ENCODE peak calls at places on chromosomes 2 and 18, in six cellular contexts. A, P, Q, X, F and V are unnamed samples.
A peak's percentile ranks its signal among the peaks of the same experiment; 100 is the strongest.

GRCh38 chr2:44851518-44851917 is 90.0 kb upstream of the SIX3 start:
- DNase-seq in A (no peak), P (no peak), Q (no peak), X (no peak), F (no peak), V (no peak)

GRCh38 chr2:215752436-215752835 is 260.9 kb downstream of the MREG start:
- DNase-seq in A (no peak), P (no peak), Q (no peak), X (no peak), F (no peak), V (no peak)

GRCh38 chr2:217420868-217421267 is 561.0 kb upstream of the TNP1 start:
- DNase-seq in A (no peak), P (no peak), Q (no peak), X (no peak), F (no peak), V (no peak)

GRCh38 chr18:42275949-42276730 is 321.1 kb downstream of the PIK3C3 start:
- DNase-seq in A (no peak), P (no peak), Q (no peak), X (no peak), F (no peak), V (no peak)

GRCh38 chr18:5527603-5528002 is 16.2 kb downstream of the EPB41L3 start:
- DNase-seq in A (no peak), P (no peak), Q (no peak), X (no peak), F (no peak), V (no peak)

GRCh38 chr2:188440849-188441248 is 149.2 kb downstream of the GULP1 start:
- DNase-seq in A (no peak), P (no peak), Q (no peak), X (no peak), F (no peak), V (no peak)

GRCh38 chr18:48079885-48080284 is 149.4 kb upstream of the SMAD2 start:
- DNase-seq in A (no peak), P (no peak), Q (no peak), X (no peak), F (no peak), V (no peak)

GRCh38 chr2:235345745-235346144 is 148.1 kb upstream of the AGAP1 start:
- DNase-seq in A (no peak), P (no peak), Q (no peak), X (no peak), F (no peak), V (no peak)

GRCh38 chr2:135198481-135198880 is 146.4 kb downstream of the RAB3GAP1 start:
- DNase-seq in A (no peak), P (no peak), Q (no peak), X (no peak), F (no peak), V (no peak)

GRCh38 chr2:43136862-43137261 is 89.5 kb downstream of the ZFP36L2 start:
- DNase-seq in A (no peak), P (no peak), Q (no peak), X (no peak), F (no peak), V (peak; percentile 47)

GRCh38 chr18:51070545-51070944 is 40.5 kb downstream of the SMAD4 start:
- DNase-seq in A (no peak), P (no peak), Q (no peak), X (no peak), F (peak; percentile 31), V (no peak)

GRCh38 chr18:27656905-27657304 is 471.8 kb upstream of the CHST9 start:
- DNase-seq in A (no peak), P (no peak), Q (no peak), X (no peak), F (no peak), V (no peak)

GRCh38 chr2:176184749-176185148 is 3.7 kb upstream of the HOXD1 start:
- DNase-seq in A (no peak), P (no peak), Q (no peak), X (no peak), F (no peak), V (no peak)

GRCh38 chr2:202847693-202848524 is 23.7 kb downstream of the ICA1L start:
- DNase-seq in A (no peak), P (no peak), Q (no peak), X (no peak), F (no peak), V (peak; percentile 18)

GRCh38 chr2:130755234-130756040 is at the start of gene AMER3:
- DNase-seq in A (no peak), P (peak; percentile 29), Q (peak; percentile 72), X (no peak), F (no peak), V (no peak)

GRCh38 chr2:137957033-137957432 is 7.2 kb upstream of the HNMT start:
- DNase-seq in A (no peak), P (no peak), Q (no peak), X (no peak), F (no peak), V (no peak)

GRCh38 chr2:137721733-137722132 is 242.5 kb upstream of the HNMT start:
- DNase-seq in A (no peak), P (no peak), Q (no peak), X (no peak), F (no peak), V (no peak)

GRCh38 chr18:63192885-63193349 is 126.7 kb downstream of the BCL2 start:
- DNase-seq in A (no peak), P (no peak), Q (no peak), X (no peak), F (peak; percentile 39), V (peak; percentile 81)

GRCh38 chr2:145228506-145228905 is 708.6 kb upstream of the ZEB2 start:
- DNase-seq in A (no peak), P (no peak), Q (no peak), X (no peak), F (no peak), V (no peak)

GRCh38 chr2:118475622-118476021 is 371.8 kb downstream of the EN1 start:
- DNase-seq in A (no peak), P (no peak), Q (no peak), X (no peak), F (no peak), V (no peak)

GRCh38 chr2:186129767-186130581 is 356.1 kb upstream of the ZC3H15 start:
- DNase-seq in A (no peak), P (no peak), Q (no peak), X (no peak), F (peak; percentile 34), V (no peak)

GRCh38 chr2:144503221-144503620 is 16.7 kb downstream of the ZEB2 start:
- DNase-seq in A (no peak), P (no peak), Q (no peak), X (no peak), F (no peak), V (no peak)

GRCh38 chr2:222000326-222000725 is 298.5 kb downstream of the PAX3 start:
- DNase-seq in A (no peak), P (no peak), Q (no peak), X (no peak), F (peak; percentile 16), V (no peak)

GRCh38 chr2:3598912-3599854 is 4.3 kb downstream of the COLEC11 start:
- DNase-seq in A (no peak), P (no peak), Q (no peak), X (no peak), F (no peak), V (no peak)

DNA sequence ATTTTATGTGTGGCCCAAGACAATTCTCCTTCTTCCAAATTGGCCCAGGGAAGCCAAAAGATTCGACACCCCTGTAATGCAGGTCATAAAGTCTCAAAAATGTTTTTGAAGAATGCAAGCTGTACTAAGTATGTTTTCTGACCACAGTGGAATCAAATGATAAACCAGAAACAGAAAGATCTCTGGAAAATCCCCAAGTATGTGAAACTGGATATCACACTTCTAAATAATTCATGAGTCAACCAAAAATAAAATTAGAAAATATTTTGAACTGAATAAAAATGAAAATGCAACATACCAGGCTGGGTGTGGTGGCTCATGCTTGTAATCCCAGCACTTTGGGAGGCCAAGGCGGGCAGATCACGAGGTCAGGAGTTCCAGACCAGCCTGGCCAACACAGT is 34.1 kb upstream of the UBE2F start:
- DNase-seq in A (no peak), P (no peak), Q (no peak), X (no peak), F (peak; percentile 3), V (peak; percentile 20)
- H3K4me3 ChIP-seq in A (no peak overlapping the region), P (no peak overlapping the region), Q (no peak overlapping the region), X (no peak overlapping the region), F (no peak overlapping the region), V (no peak overlapping the region)

DNA sequence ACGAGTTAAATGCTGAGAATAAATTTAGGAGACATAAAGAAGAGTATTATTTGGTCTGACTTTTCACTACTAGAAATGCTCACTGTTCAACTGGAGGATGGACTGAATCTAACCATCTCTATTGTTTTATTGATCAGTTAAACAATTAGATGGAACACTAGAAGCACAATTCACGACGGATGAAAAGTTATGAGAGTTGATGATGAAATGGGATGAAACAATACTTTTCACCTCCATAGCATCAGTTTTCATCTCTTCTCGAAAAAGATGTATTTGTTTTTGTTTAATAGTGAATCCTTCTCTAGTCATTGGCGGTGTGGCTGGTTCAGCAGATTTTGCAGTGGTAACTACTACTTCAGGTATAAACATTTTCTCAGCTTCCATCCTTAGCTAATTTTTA is 19.3 kb downstream of the TTN start:
- DNase-seq in A (no peak), P (no peak), Q (no peak), X (no peak), F (no peak), V (no peak)
- TF ChIP-seq CTCF in A (no peak), P (no peak), Q (no peak), X (no peak), F (no peak), V (no peak)

GRCh38 chr2:232295971-232296370 is 82.6 kb upstream of the ALPP start:
- DNase-seq in A (peak; percentile 31), P (no peak), Q (no peak), X (no peak), F (no peak), V (no peak)
- H3K4me3 ChIP-seq in A (no peak overlapping the region), P (no peak overlapping the region), Q (no peak overlapping the region), X (no peak overlapping the region), F (no peak overlapping the region), V (no peak overlapping the region)

GRCh38 chr2:161428240-161428587 is 12.1 kb downstream of the TBR1 start:
- DNase-seq in A (no peak), P (no peak), Q (peak; percentile 67), X (no peak), F (no peak), V (no peak)

GRCh38 chr2:161425966-161426365 is 9.9 kb downstream of the TBR1 start:
- DNase-seq in A (no peak), P (no peak), Q (no peak), X (no peak), F (no peak), V (no peak)

GRCh38 chr2:161427413-161428239 is 11.5 kb downstream of the TBR1 start:
- DNase-seq in A (no peak), P (no peak), Q (peak; percentile 44), X (no peak), F (no peak), V (no peak)

GRCh38 chr2:161426416-161426787 is 10.3 kb downstream of the TBR1 start:
- DNase-seq in A (no peak), P (no peak), Q (peak; percentile 34), X (no peak), F (no peak), V (no peak)

DNA sequence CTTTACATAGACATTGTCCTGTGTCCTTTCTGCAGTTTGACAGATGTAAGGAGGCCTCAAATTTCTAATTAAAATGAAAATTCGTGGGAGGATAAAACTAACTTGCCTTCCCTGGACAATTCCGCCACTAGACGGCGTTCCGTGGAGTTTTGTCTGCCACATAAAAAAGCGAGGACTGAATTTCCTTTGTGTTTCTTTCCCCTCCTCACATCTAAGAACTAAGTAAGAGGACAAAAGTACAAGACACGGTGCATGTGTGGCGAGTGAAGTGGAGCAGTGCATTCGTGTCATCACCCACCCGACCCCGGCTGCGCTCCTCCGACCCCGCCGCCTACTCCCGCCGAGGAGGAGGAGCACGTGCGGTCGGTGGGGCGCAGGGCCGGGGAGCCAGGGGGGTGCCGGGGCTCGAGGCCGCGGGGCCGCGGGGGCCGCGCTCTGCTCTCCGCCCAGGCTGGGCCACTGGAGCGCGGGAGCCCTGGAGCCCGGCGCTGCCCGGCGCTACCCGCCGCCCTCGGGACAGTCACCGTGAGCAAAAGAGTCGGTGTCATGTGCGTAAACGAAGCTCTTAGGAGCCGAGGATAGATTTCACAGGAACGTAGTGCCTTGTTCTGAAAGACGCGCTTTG is 10.8 kb downstream of the TBR1 start:
- DNase-seq in A (no peak), P (no peak), Q (peak; percentile 54), X (no peak), F (no peak), V (no peak)
- TF ChIP-seq CTCF in A (no peak), P (peak; percentile 41), Q (peak; percentile 61), X (no peak), F (peak; percentile 87), V (peak; percentile 6)